ENCODE peak calls at places on chromosomes 16 and 17, in seven cellular contexts. One of them, this sample, is unnamed.

GRCh38 chr17:17636456-17636855 is 44.8 kb upstream of the RAI1 start:
- DNase-seq in uterus: no peak
- DNase-seq in Calu3: no peak
- DNase-seq in type B pancreatic cell: no peak
- DNase-seq in activated T-cell treated with anti-CD3 and anti-CD28 coated beads, Interleukin-2, amount 50 U/mL, for 24 hours: no peak
- DNase-seq in AG20443: no peak
- DNase-seq in HFF-Myc: no peak
- DNase-seq in this sample: no peak

GRCh38 chr16:89491238-89491869 is 993 bp upstream of the ANKRD11 start:
- DNase-seq in uterus: no peak
- DNase-seq in Calu3: no peak
- DNase-seq in type B pancreatic cell: no peak
- DNase-seq in activated T-cell treated with anti-CD3 and anti-CD28 coated beads, Interleukin-2, amount 50 U/mL, for 24 hours: no peak
- DNase-seq in AG20443: no peak
- DNase-seq in HFF-Myc: no peak
- DNase-seq in this sample: peak

GRCh38 chr16:69111216-69111615 is 5.8 kb downstream of the HAS3 start:
- DNase-seq in uterus: no peak
- DNase-seq in Calu3: no peak
- DNase-seq in type B pancreatic cell: no peak
- DNase-seq in activated T-cell treated with anti-CD3 and anti-CD28 coated beads, Interleukin-2, amount 50 U/mL, for 24 hours: no peak
- DNase-seq in AG20443: no peak
- DNase-seq in HFF-Myc: no peak
- DNase-seq in this sample: no peak

GRCh38 chr17:77420804-77421634 is 280.2 kb downstream of the SEC14L1 start:
- DNase-seq in uterus: peak
- DNase-seq in Calu3: no peak
- DNase-seq in type B pancreatic cell: no peak
- DNase-seq in activated T-cell treated with anti-CD3 and anti-CD28 coated beads, Interleukin-2, amount 50 U/mL, for 24 hours: peak
- DNase-seq in AG20443: peak
- DNase-seq in HFF-Myc: no peak
- DNase-seq in this sample: no peak

GRCh38 chr16:25198021-25198420 is 18.7 kb upstream of the AQP8 start:
- DNase-seq in uterus: no peak
- DNase-seq in Calu3: no peak
- DNase-seq in type B pancreatic cell: no peak
- DNase-seq in activated T-cell treated with anti-CD3 and anti-CD28 coated beads, Interleukin-2, amount 50 U/mL, for 24 hours: no peak
- DNase-seq in AG20443: no peak
- DNase-seq in HFF-Myc: no peak
- DNase-seq in this sample: peak

GRCh38 chr17:80374732-80375118 is 40.2 kb upstream of the ENDOV start:
- DNase-seq in uterus: no peak
- DNase-seq in Calu3: no peak
- DNase-seq in type B pancreatic cell: no peak
- DNase-seq in activated T-cell treated with anti-CD3 and anti-CD28 coated beads, Interleukin-2, amount 50 U/mL, for 24 hours: no peak
- DNase-seq in AG20443: no peak
- DNase-seq in HFF-Myc: no peak
- DNase-seq in this sample: no peak

GRCh38 chr16:11250091-11250785 is 5.8 kb downstream of the SOCS1 start:
- DNase-seq in uterus: no peak
- DNase-seq in Calu3: no peak
- DNase-seq in type B pancreatic cell: no peak
- DNase-seq in activated T-cell treated with anti-CD3 and anti-CD28 coated beads, Interleukin-2, amount 50 U/mL, for 24 hours: peak
- DNase-seq in AG20443: no peak
- DNase-seq in HFF-Myc: no peak
- DNase-seq in this sample: peak

GRCh38 chr17:20613248-20613647 is 33.7 kb downstream of the CDRT15L2 start:
- DNase-seq in uterus: no peak
- DNase-seq in Calu3: no peak
- DNase-seq in type B pancreatic cell: no peak
- DNase-seq in activated T-cell treated with anti-CD3 and anti-CD28 coated beads, Interleukin-2, amount 50 U/mL, for 24 hours: no peak
- DNase-seq in AG20443: no peak
- DNase-seq in HFF-Myc: no peak
- DNase-seq in this sample: no peak

GRCh38 chr17:2972749-2973148 is 90.7 kb downstream of the OR1D5 start:
- DNase-seq in uterus: no peak
- DNase-seq in Calu3: no peak
- DNase-seq in type B pancreatic cell: no peak
- DNase-seq in activated T-cell treated with anti-CD3 and anti-CD28 coated beads, Interleukin-2, amount 50 U/mL, for 24 hours: no peak
- DNase-seq in AG20443: no peak
- DNase-seq in HFF-Myc: no peak
- DNase-seq in this sample: no peak

GRCh38 chr17:76200354-76200753 is 39.9 kb downstream of the RNF157 start:
- DNase-seq in uterus: no peak
- DNase-seq in Calu3: no peak
- DNase-seq in type B pancreatic cell: no peak
- DNase-seq in activated T-cell treated with anti-CD3 and anti-CD28 coated beads, Interleukin-2, amount 50 U/mL, for 24 hours: no peak
- DNase-seq in AG20443: no peak
- DNase-seq in HFF-Myc: no peak
- DNase-seq in this sample: no peak

GRCh38 chr16:89442588-89442987 is 47.8 kb downstream of the ANKRD11 start:
- DNase-seq in uterus: no peak
- DNase-seq in Calu3: peak
- DNase-seq in type B pancreatic cell: no peak
- DNase-seq in activated T-cell treated with anti-CD3 and anti-CD28 coated beads, Interleukin-2, amount 50 U/mL, for 24 hours: no peak
- DNase-seq in AG20443: no peak
- DNase-seq in HFF-Myc: no peak
- DNase-seq in this sample: no peak

GRCh38 chr17:50198026-50198669 is 3.3 kb downstream of the COL1A1 start:
- DNase-seq in uterus: peak
- DNase-seq in Calu3: peak
- DNase-seq in type B pancreatic cell: no peak
- DNase-seq in activated T-cell treated with anti-CD3 and anti-CD28 coated beads, Interleukin-2, amount 50 U/mL, for 24 hours: peak
- DNase-seq in AG20443: no peak
- DNase-seq in HFF-Myc: no peak
- DNase-seq in this sample: peak

GRCh38 chr16:83113317-83113716 is 486.5 kb downstream of the CDH13 start:
- DNase-seq in uterus: no peak
- DNase-seq in Calu3: no peak
- DNase-seq in type B pancreatic cell: no peak
- DNase-seq in activated T-cell treated with anti-CD3 and anti-CD28 coated beads, Interleukin-2, amount 50 U/mL, for 24 hours: no peak
- DNase-seq in AG20443: peak
- DNase-seq in HFF-Myc: no peak
- DNase-seq in this sample: no peak

GRCh38 chr17:78488867-78489634 is 88.1 kb downstream of the DNAH17 start:
- DNase-seq in uterus: no peak
- DNase-seq in Calu3: no peak
- DNase-seq in type B pancreatic cell: no peak
- DNase-seq in activated T-cell treated with anti-CD3 and anti-CD28 coated beads, Interleukin-2, amount 50 U/mL, for 24 hours: no peak
- DNase-seq in AG20443: no peak
- DNase-seq in HFF-Myc: no peak
- DNase-seq in this sample: no peak

GRCh38 chr16:48164907-48165715 is 9.3 kb upstream of the ABCC12 start:
- DNase-seq in uterus: peak
- DNase-seq in Calu3: peak
- DNase-seq in type B pancreatic cell: peak
- DNase-seq in activated T-cell treated with anti-CD3 and anti-CD28 coated beads, Interleukin-2, amount 50 U/mL, for 24 hours: peak
- DNase-seq in AG20443: peak
- DNase-seq in HFF-Myc: peak
- DNase-seq in this sample: peak

GRCh38 chr16:23134274-23134673 is 15.0 kb downstream of the USP31 start:
- DNase-seq in uterus: peak
- DNase-seq in Calu3: no peak
- DNase-seq in type B pancreatic cell: no peak
- DNase-seq in activated T-cell treated with anti-CD3 and anti-CD28 coated beads, Interleukin-2, amount 50 U/mL, for 24 hours: no peak
- DNase-seq in AG20443: no peak
- DNase-seq in HFF-Myc: no peak
- DNase-seq in this sample: no peak

GRCh38 chr16:86087011-86087453 is 188.1 kb downstream of the IRF8 start:
- DNase-seq in uterus: no peak
- DNase-seq in Calu3: no peak
- DNase-seq in type B pancreatic cell: no peak
- DNase-seq in activated T-cell treated with anti-CD3 and anti-CD28 coated beads, Interleukin-2, amount 50 U/mL, for 24 hours: no peak
- DNase-seq in AG20443: no peak
- DNase-seq in HFF-Myc: no peak
- DNase-seq in this sample: no peak

GRCh38 chr17:36742267-36743000 is 141.1 kb downstream of the MRM1 start:
- DNase-seq in uterus: no peak
- DNase-seq in Calu3: no peak
- DNase-seq in type B pancreatic cell: no peak
- DNase-seq in activated T-cell treated with anti-CD3 and anti-CD28 coated beads, Interleukin-2, amount 50 U/mL, for 24 hours: no peak
- DNase-seq in AG20443: no peak
- DNase-seq in HFF-Myc: no peak
- DNase-seq in this sample: no peak

GRCh38 chr17:30274887-30275286 is 16.9 kb downstream of the BLMH start:
- DNase-seq in uterus: no peak
- DNase-seq in Calu3: no peak
- DNase-seq in type B pancreatic cell: no peak
- DNase-seq in activated T-cell treated with anti-CD3 and anti-CD28 coated beads, Interleukin-2, amount 50 U/mL, for 24 hours: no peak
- DNase-seq in AG20443: no peak
- DNase-seq in HFF-Myc: no peak
- DNase-seq in this sample: no peak

GRCh38 chr16:48526058-48526957 is 83.7 kb downstream of the N4BP1 start:
- DNase-seq in uterus: no peak
- DNase-seq in Calu3: peak
- DNase-seq in type B pancreatic cell: no peak
- DNase-seq in activated T-cell treated with anti-CD3 and anti-CD28 coated beads, Interleukin-2, amount 50 U/mL, for 24 hours: no peak
- DNase-seq in AG20443: no peak
- DNase-seq in HFF-Myc: no peak
- DNase-seq in this sample: peak

GRCh38 chr16:19105891-19106624 is 7.7 kb upstream of the ITPRIPL2 start:
- DNase-seq in uterus: no peak
- DNase-seq in Calu3: no peak
- DNase-seq in type B pancreatic cell: no peak
- DNase-seq in activated T-cell treated with anti-CD3 and anti-CD28 coated beads, Interleukin-2, amount 50 U/mL, for 24 hours: no peak
- DNase-seq in AG20443: no peak
- DNase-seq in HFF-Myc: no peak
- DNase-seq in this sample: no peak

GRCh38 chr17:17098426-17099035 is 56.3 kb downstream of the MPRIP start:
- DNase-seq in uterus: peak
- DNase-seq in Calu3: no peak
- DNase-seq in type B pancreatic cell: no peak
- DNase-seq in activated T-cell treated with anti-CD3 and anti-CD28 coated beads, Interleukin-2, amount 50 U/mL, for 24 hours: no peak
- DNase-seq in AG20443: peak
- DNase-seq in HFF-Myc: no peak
- DNase-seq in this sample: no peak

GRCh38 chr17:46889992-46890564 is 32.9 kb upstream of the GOSR2 start:
- DNase-seq in uterus: no peak
- DNase-seq in Calu3: no peak
- DNase-seq in type B pancreatic cell: no peak
- DNase-seq in activated T-cell treated with anti-CD3 and anti-CD28 coated beads, Interleukin-2, amount 50 U/mL, for 24 hours: no peak
- DNase-seq in AG20443: no peak
- DNase-seq in HFF-Myc: no peak
- DNase-seq in this sample: no peak

GRCh38 chr16:26765087-26765486 is 301.6 kb upstream of the C16orf82 start:
- DNase-seq in uterus: no peak
- DNase-seq in Calu3: peak
- DNase-seq in type B pancreatic cell: no peak
- DNase-seq in activated T-cell treated with anti-CD3 and anti-CD28 coated beads, Interleukin-2, amount 50 U/mL, for 24 hours: no peak
- DNase-seq in AG20443: peak
- DNase-seq in HFF-Myc: no peak
- DNase-seq in this sample: no peak

GRCh38 chr17:73401911-73402310 is 90.1 kb upstream of the CDC42EP4 start:
- DNase-seq in uterus: no peak
- DNase-seq in Calu3: no peak
- DNase-seq in type B pancreatic cell: no peak
- DNase-seq in activated T-cell treated with anti-CD3 and anti-CD28 coated beads, Interleukin-2, amount 50 U/mL, for 24 hours: no peak
- DNase-seq in AG20443: no peak
- DNase-seq in HFF-Myc: no peak
- DNase-seq in this sample: no peak

GRCh38 chr16:84815446-84815845 is 4.3 kb upstream of the CRISPLD2 start:
- DNase-seq in uterus: no peak
- DNase-seq in Calu3: no peak
- DNase-seq in type B pancreatic cell: no peak
- DNase-seq in activated T-cell treated with anti-CD3 and anti-CD28 coated beads, Interleukin-2, amount 50 U/mL, for 24 hours: no peak
- DNase-seq in AG20443: no peak
- DNase-seq in HFF-Myc: no peak
- DNase-seq in this sample: no peak

GRCh38 chr17:75504347-75505151 is 10.8 kb downstream of the CASKIN2 start:
- DNase-seq in uterus: no peak
- DNase-seq in Calu3: peak
- DNase-seq in type B pancreatic cell: no peak
- DNase-seq in activated T-cell treated with anti-CD3 and anti-CD28 coated beads, Interleukin-2, amount 50 U/mL, for 24 hours: peak
- DNase-seq in AG20443: peak
- DNase-seq in HFF-Myc: no peak
- DNase-seq in this sample: peak

GRCh38 chr17:69512946-69513345 is 98.4 kb downstream of the MAP2K6 start:
- DNase-seq in uterus: no peak
- DNase-seq in Calu3: no peak
- DNase-seq in type B pancreatic cell: no peak
- DNase-seq in activated T-cell treated with anti-CD3 and anti-CD28 coated beads, Interleukin-2, amount 50 U/mL, for 24 hours: no peak
- DNase-seq in AG20443: no peak
- DNase-seq in HFF-Myc: no peak
- DNase-seq in this sample: no peak

GRCh38 chr17:50218071-50218759 is 16.8 kb upstream of the COL1A1 start:
- DNase-seq in uterus: no peak
- DNase-seq in Calu3: no peak
- DNase-seq in type B pancreatic cell: no peak
- DNase-seq in activated T-cell treated with anti-CD3 and anti-CD28 coated beads, Interleukin-2, amount 50 U/mL, for 24 hours: no peak
- DNase-seq in AG20443: no peak
- DNase-seq in HFF-Myc: no peak
- DNase-seq in this sample: peak